ENCODE peak calls at places on chromosomes 6 and 20, in nine cellular contexts. One of them, this sample, is unnamed. For H3K9me3 and H3K4me1, the result is how much of the 10 kb centered on the place peaks cover.

GRCh38 chr20:43751167-43752050 is 24.6 kb upstream of the GTSF1L start:
- DNase-seq in body of pancreas: no peak
- DNase-seq in left lung: no peak
- DNase-seq in uterus: no peak
- DNase-seq in A673: no peak
- DNase-seq in neural progenitor cell: no peak
- DNase-seq in tibial nerve: no peak
- DNase-seq in colonic mucosa: no peak
- DNase-seq in heart left ventricle: no peak
- DNase-seq in this sample: no peak

GRCh38 chr6:41621367-41621766 is 16.9 kb upstream of the MDFI start:
- DNase-seq in neural progenitor cell: no peak
- DNase-seq in colonic mucosa: no peak
- DNase-seq in A673: no peak
- DNase-seq in body of pancreas: no peak
- DNase-seq in left lung: no peak
- DNase-seq in heart left ventricle: no peak
- DNase-seq in tibial nerve: no peak
- DNase-seq in uterus: no peak
- DNase-seq in this sample: no peak

GRCh38 chr20:46131396-46131795 is 13.3 kb downstream of the CD40 start:
- DNase-seq in colonic mucosa: no peak
- DNase-seq in body of pancreas: no peak
- DNase-seq in heart left ventricle: no peak
- DNase-seq in A673: no peak
- DNase-seq in neural progenitor cell: no peak
- DNase-seq in left lung: no peak
- DNase-seq in uterus: no peak
- DNase-seq in tibial nerve: no peak
- DNase-seq in this sample: no peak

GRCh38 chr6:54695815-54696214 is 150.8 kb upstream of the FAM83B start:
- DNase-seq in uterus: no peak
- DNase-seq in A673: no peak
- DNase-seq in neural progenitor cell: no peak
- DNase-seq in tibial nerve: no peak
- DNase-seq in colonic mucosa: no peak
- DNase-seq in left lung: no peak
- DNase-seq in body of pancreas: no peak
- DNase-seq in heart left ventricle: no peak
- DNase-seq in this sample: no peak

GRCh38 chr6:46736913-46737312 is 1.7 kb upstream of the PLA2G7 start:
- DNase-seq in neural progenitor cell: no peak
- DNase-seq in colonic mucosa: no peak
- DNase-seq in A673: no peak
- DNase-seq in left lung: no peak
- DNase-seq in body of pancreas: no peak
- DNase-seq in uterus: no peak
- DNase-seq in heart left ventricle: no peak
- DNase-seq in tibial nerve: no peak
- DNase-seq in this sample: no peak

GRCh38 chr6:159692303-159693127 is 526 bp downstream of the SOD2 start:
- DNase-seq in left lung: peak
- DNase-seq in heart left ventricle: peak
- DNase-seq in tibial nerve: peak
- DNase-seq in colonic mucosa: peak
- DNase-seq in uterus: peak
- DNase-seq in A673: peak
- DNase-seq in body of pancreas: peak
- DNase-seq in neural progenitor cell: peak
- DNase-seq in this sample: peak

GRCh38 chr6:44162876-44163625 is 4.4 kb downstream of the CAPN11 start:
- DNase-seq in uterus: no peak
- DNase-seq in tibial nerve: no peak
- DNase-seq in colonic mucosa: no peak
- DNase-seq in body of pancreas: peak
- DNase-seq in neural progenitor cell: peak
- DNase-seq in heart left ventricle: no peak
- DNase-seq in A673: no peak
- DNase-seq in left lung: no peak
- DNase-seq in this sample: no peak

GRCh38 chr6:2752477-2753115 is 1.9 kb upstream of the MYLK4 start:
- DNase-seq in left lung: no peak
- DNase-seq in A673: no peak
- DNase-seq in tibial nerve: no peak
- DNase-seq in colonic mucosa: no peak
- DNase-seq in heart left ventricle: no peak
- DNase-seq in neural progenitor cell: no peak
- DNase-seq in body of pancreas: no peak
- DNase-seq in uterus: no peak
- DNase-seq in this sample: no peak

GRCh38 chr20:31712564-31713311 is 9.9 kb downstream of the BCL2L1 start:
- DNase-seq in heart left ventricle: peak
- DNase-seq in colonic mucosa: peak
- DNase-seq in left lung: no peak
- DNase-seq in uterus: peak
- DNase-seq in neural progenitor cell: peak
- DNase-seq in body of pancreas: peak
- DNase-seq in A673: peak
- DNase-seq in tibial nerve: peak
- DNase-seq in this sample: no peak

GRCh38 chr6:158095031-158095430 is 73.0 kb downstream of the SERAC1 start:
- DNase-seq in A673: no peak
- DNase-seq in uterus: no peak
- DNase-seq in colonic mucosa: no peak
- DNase-seq in heart left ventricle: no peak
- DNase-seq in tibial nerve: no peak
- DNase-seq in body of pancreas: no peak
- DNase-seq in left lung: no peak
- DNase-seq in neural progenitor cell: no peak
- DNase-seq in this sample: no peak

GRCh38 chr20:58473818-58474425 is 41.3 kb downstream of the APCDD1L start:
- DNase-seq in body of pancreas: no peak
- DNase-seq in heart left ventricle: no peak
- DNase-seq in colonic mucosa: no peak
- DNase-seq in A673: no peak
- DNase-seq in tibial nerve: no peak
- DNase-seq in left lung: no peak
- DNase-seq in uterus: no peak
- DNase-seq in neural progenitor cell: no peak
- DNase-seq in this sample: no peak

GRCh38 chr6:39137235-39137634 is 22.2 kb upstream of the SAYSD1 start:
- DNase-seq in colonic mucosa: peak
- DNase-seq in neural progenitor cell: peak
- DNase-seq in tibial nerve: no peak
- DNase-seq in A673: peak
- DNase-seq in body of pancreas: no peak
- DNase-seq in heart left ventricle: peak
- DNase-seq in left lung: no peak
- DNase-seq in uterus: no peak
- DNase-seq in this sample: no peak

GRCh38 chr20:56691325-56691990 is 62.4 kb downstream of the TFAP2C start:
- DNase-seq in colonic mucosa: no peak
- DNase-seq in neural progenitor cell: no peak
- DNase-seq in uterus: no peak
- DNase-seq in A673: no peak
- DNase-seq in body of pancreas: no peak
- DNase-seq in tibial nerve: no peak
- DNase-seq in left lung: no peak
- DNase-seq in heart left ventricle: no peak
- DNase-seq in this sample: no peak

GRCh38 chr20:47241345-47241781 is 115.1 kb downstream of the ZMYND8 start:
- DNase-seq in A673: no peak
- DNase-seq in body of pancreas: peak
- DNase-seq in neural progenitor cell: no peak
- DNase-seq in left lung: no peak
- DNase-seq in heart left ventricle: no peak
- DNase-seq in uterus: peak
- DNase-seq in tibial nerve: no peak
- DNase-seq in colonic mucosa: no peak
- DNase-seq in this sample: no peak

GRCh38 chr6:30171677-30172471 is 8.5 kb downstream of the TRIM15 start:
- DNase-seq in heart left ventricle: no peak
- DNase-seq in uterus: no peak
- DNase-seq in left lung: peak
- DNase-seq in tibial nerve: no peak
- DNase-seq in A673: no peak
- DNase-seq in neural progenitor cell: peak
- DNase-seq in colonic mucosa: no peak
- DNase-seq in body of pancreas: no peak
- DNase-seq in this sample: no peak

DNA sequence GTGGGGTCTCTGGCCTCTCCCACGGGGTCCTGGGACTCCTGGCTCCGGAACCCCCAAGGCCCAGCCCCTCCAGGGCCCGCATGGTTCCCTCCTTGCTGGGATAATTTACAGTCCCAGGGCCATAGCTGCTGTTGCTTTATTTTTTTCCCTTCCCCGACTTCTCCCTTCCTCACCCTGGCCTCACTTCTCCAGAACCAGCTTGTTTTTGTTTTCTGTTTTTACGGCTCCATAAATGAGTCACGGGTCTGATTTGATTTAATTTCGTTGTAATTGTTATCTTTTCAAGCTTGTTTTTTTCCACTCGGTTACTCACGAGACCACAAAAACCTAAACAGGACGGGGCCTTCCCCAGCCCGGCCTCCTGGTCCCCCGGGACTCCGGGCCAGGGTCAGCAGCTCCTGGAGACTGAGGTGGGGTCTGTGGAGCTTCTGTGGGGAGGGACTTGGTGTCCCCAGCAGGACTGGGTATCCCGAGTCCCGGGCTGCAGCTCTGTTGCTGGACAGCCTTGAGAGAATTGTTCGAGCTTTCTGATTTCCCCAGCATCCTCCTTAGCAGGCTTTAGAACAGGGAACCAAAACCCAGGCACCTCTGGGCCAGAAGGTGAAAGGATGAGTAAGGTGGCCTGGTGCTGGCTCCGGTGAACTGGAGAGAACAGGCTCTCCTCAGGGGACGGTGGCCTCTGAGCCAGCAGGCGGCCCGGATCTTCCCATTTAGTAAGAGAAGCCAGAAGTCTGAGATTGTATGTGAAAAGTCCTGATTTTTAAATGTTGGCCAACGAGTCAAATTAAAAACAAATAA is 94.9 kb downstream of the CEBPB start:
- DNase-seq in body of pancreas: no peak
- DNase-seq in colonic mucosa: no peak
- DNase-seq in uterus: peak
- DNase-seq in A673: no peak
- DNase-seq in heart left ventricle: no peak
- DNase-seq in left lung: peak
- DNase-seq in tibial nerve: no peak
- DNase-seq in neural progenitor cell: no peak
- DNase-seq in this sample: no peak
- H3K9me3 ChIP-seq in body of pancreas: under half
- H3K9me3 ChIP-seq in colonic mucosa: under half
- H3K9me3 ChIP-seq in uterus: under half
- H3K9me3 ChIP-seq in A673: under half
- H3K9me3 ChIP-seq in heart left ventricle: under half
- H3K9me3 ChIP-seq in left lung: under half
- H3K9me3 ChIP-seq in tibial nerve: under half
- H3K9me3 ChIP-seq in neural progenitor cell: under half
- H3K9me3 ChIP-seq in this sample: under half

GRCh38 chr6:168711049-168711640 is 270.2 kb downstream of the SMOC2 start:
- DNase-seq in A673: no peak
- DNase-seq in left lung: no peak
- DNase-seq in neural progenitor cell: no peak
- DNase-seq in heart left ventricle: no peak
- DNase-seq in tibial nerve: peak
- DNase-seq in uterus: no peak
- DNase-seq in colonic mucosa: no peak
- DNase-seq in body of pancreas: no peak
- DNase-seq in this sample: no peak
- TF ChIP-seq CTCF in A673: peak
- TF ChIP-seq CTCF in left lung: peak
- TF ChIP-seq CTCF in neural progenitor cell: peak
- TF ChIP-seq CTCF in heart left ventricle: peak
- TF ChIP-seq CTCF in tibial nerve: peak
- TF ChIP-seq CTCF in uterus: peak
- TF ChIP-seq CTCF in colonic mucosa: peak
- TF ChIP-seq CTCF in body of pancreas: peak
- TF ChIP-seq CTCF in this sample: peak

GRCh38 chr20:50634191-50634590 is 57.2 kb downstream of the RIPOR3 start:
- DNase-seq in tibial nerve: no peak
- DNase-seq in left lung: no peak
- DNase-seq in heart left ventricle: no peak
- DNase-seq in A673: no peak
- DNase-seq in body of pancreas: no peak
- DNase-seq in neural progenitor cell: no peak
- DNase-seq in colonic mucosa: no peak
- DNase-seq in uterus: no peak
- DNase-seq in this sample: no peak
- H3K4me1 ChIP-seq in tibial nerve: under half
- H3K4me1 ChIP-seq in left lung: under half
- H3K4me1 ChIP-seq in heart left ventricle: under half
- H3K4me1 ChIP-seq in A673: under half
- H3K4me1 ChIP-seq in body of pancreas: under half
- H3K4me1 ChIP-seq in neural progenitor cell: under half
- H3K4me1 ChIP-seq in colonic mucosa: under half
- H3K4me1 ChIP-seq in uterus: under half
- H3K4me1 ChIP-seq in this sample: under half

GRCh38 chr6:147297663-147298313 is 93.6 kb downstream of the STXBP5 start:
- DNase-seq in body of pancreas: no peak
- DNase-seq in heart left ventricle: no peak
- DNase-seq in A673: no peak
- DNase-seq in tibial nerve: no peak
- DNase-seq in left lung: no peak
- DNase-seq in neural progenitor cell: no peak
- DNase-seq in colonic mucosa: no peak
- DNase-seq in uterus: no peak
- DNase-seq in this sample: no peak

GRCh38 chr6:147299035-147299434 is 94.8 kb downstream of the STXBP5 start:
- DNase-seq in tibial nerve: no peak
- DNase-seq in left lung: no peak
- DNase-seq in heart left ventricle: no peak
- DNase-seq in neural progenitor cell: no peak
- DNase-seq in colonic mucosa: no peak
- DNase-seq in body of pancreas: no peak
- DNase-seq in uterus: no peak
- DNase-seq in A673: no peak
- DNase-seq in this sample: no peak

GRCh38 chr6:147298461-147298860 is 94.2 kb downstream of the STXBP5 start:
- DNase-seq in neural progenitor cell: no peak
- DNase-seq in left lung: no peak
- DNase-seq in A673: no peak
- DNase-seq in tibial nerve: no peak
- DNase-seq in heart left ventricle: no peak
- DNase-seq in body of pancreas: no peak
- DNase-seq in colonic mucosa: no peak
- DNase-seq in uterus: no peak
- DNase-seq in this sample: no peak

GRCh38 chr6:147301070-147301469 is 96.9 kb downstream of the STXBP5 start:
- DNase-seq in uterus: no peak
- DNase-seq in tibial nerve: no peak
- DNase-seq in left lung: no peak
- DNase-seq in neural progenitor cell: no peak
- DNase-seq in A673: no peak
- DNase-seq in body of pancreas: no peak
- DNase-seq in heart left ventricle: no peak
- DNase-seq in colonic mucosa: no peak
- DNase-seq in this sample: no peak

DNA sequence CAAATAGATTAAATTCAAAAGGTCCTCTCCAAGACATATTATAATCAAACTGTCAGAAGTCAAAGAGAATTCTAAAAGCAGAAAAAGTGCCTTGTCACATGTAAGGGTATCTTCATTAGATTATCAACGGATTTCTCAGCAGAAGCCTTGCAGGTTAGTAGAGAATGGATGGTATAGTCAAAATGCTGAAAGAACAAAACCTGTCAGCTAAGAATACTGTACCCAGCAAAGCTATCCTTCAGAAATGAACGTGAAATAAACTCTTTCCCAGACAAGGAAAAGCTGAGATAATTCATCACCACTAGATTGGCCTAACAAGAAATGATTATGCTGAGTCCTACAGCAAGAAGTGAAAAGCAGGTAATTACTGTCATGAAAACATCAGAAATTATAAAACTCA is 92.9 kb downstream of the STXBP5 start:
- DNase-seq in colonic mucosa: no peak
- DNase-seq in body of pancreas: no peak
- DNase-seq in A673: no peak
- DNase-seq in left lung: no peak
- DNase-seq in uterus: no peak
- DNase-seq in neural progenitor cell: no peak
- DNase-seq in heart left ventricle: no peak
- DNase-seq in tibial nerve: no peak
- DNase-seq in this sample: no peak
- H3K9me3 ChIP-seq in colonic mucosa: under half
- H3K9me3 ChIP-seq in body of pancreas: under half
- H3K9me3 ChIP-seq in A673: under half
- H3K9me3 ChIP-seq in left lung: under half
- H3K9me3 ChIP-seq in uterus: under half
- H3K9me3 ChIP-seq in neural progenitor cell: under half
- H3K9me3 ChIP-seq in heart left ventricle: under half
- H3K9me3 ChIP-seq in tibial nerve: under half
- H3K9me3 ChIP-seq in this sample: under half